ENCODE peak calls at places on chromosomes 6 and 20, in eight cellular contexts. O is fibroblast of lung; G is A549; R is tibial nerve; X is dorsolateral prefrontal cortex; U is neural progenitor cell; K is CD8-positive, alpha-beta T cell; E is lower lobe of right lung. C is an unnamed sample.

GRCh38 chr6:10404799-10405524 is 9.9 kb downstream of the TFAP2A start:
- DNase-seq in R (no peak), K (no peak), G (no peak), U (no peak), O (no peak), X (no peak), E (no peak), C (no peak)

GRCh38 chr20:48722737-48723191 is 105.0 kb downstream of the PREX1 start:
- DNase-seq in R (peak), K (no peak), G (peak), U (no peak), O (peak), E (no peak), X (no peak), C (peak)

GRCh38 chr6:16683524-16684194 is 77.6 kb downstream of the ATXN1 start:
- DNase-seq in E (no peak), O (peak), G (peak), U (no peak), X (no peak), R (peak), K (no peak), C (peak)

GRCh38 chr6:108133594-108134179 is 32.1 kb upstream of the NR2E1 start:
- DNase-seq in X (no peak), G (peak), U (peak), R (no peak), E (peak), K (no peak), O (peak), C (peak)

GRCh38 chr20:33531047-33531877 is 41.4 kb downstream of the CBFA2T2 start:
- DNase-seq in E (no peak), O (peak), X (no peak), R (no peak), G (no peak), K (no peak), U (peak), C (no peak)

GRCh38 chr20:36848078-36848660 is 27.8 kb upstream of the TLDC2 start:
- DNase-seq in U (no peak), E (no peak), K (no peak), R (peak), O (peak), X (no peak), G (peak), C (peak)

GRCh38 chr6:169528755-169529154 is 173.1 kb downstream of the WDR27 start:
- DNase-seq in X (no peak), U (no peak), G (no peak), R (no peak), O (no peak), K (no peak), E (no peak), C (no peak)

GRCh38 chr6:156720739-156721714 is 56.2 kb upstream of the ARID1B start:
- DNase-seq in O (no peak), X (no peak), G (peak), R (no peak), U (peak), E (peak), K (no peak), C (no peak)

GRCh38 chr20:9374480-9374879 is 139.9 kb upstream of the LAMP5 start:
- DNase-seq in X (no peak), E (no peak), U (no peak), G (no peak), K (no peak), O (peak), R (no peak), C (no peak)

DNA sequence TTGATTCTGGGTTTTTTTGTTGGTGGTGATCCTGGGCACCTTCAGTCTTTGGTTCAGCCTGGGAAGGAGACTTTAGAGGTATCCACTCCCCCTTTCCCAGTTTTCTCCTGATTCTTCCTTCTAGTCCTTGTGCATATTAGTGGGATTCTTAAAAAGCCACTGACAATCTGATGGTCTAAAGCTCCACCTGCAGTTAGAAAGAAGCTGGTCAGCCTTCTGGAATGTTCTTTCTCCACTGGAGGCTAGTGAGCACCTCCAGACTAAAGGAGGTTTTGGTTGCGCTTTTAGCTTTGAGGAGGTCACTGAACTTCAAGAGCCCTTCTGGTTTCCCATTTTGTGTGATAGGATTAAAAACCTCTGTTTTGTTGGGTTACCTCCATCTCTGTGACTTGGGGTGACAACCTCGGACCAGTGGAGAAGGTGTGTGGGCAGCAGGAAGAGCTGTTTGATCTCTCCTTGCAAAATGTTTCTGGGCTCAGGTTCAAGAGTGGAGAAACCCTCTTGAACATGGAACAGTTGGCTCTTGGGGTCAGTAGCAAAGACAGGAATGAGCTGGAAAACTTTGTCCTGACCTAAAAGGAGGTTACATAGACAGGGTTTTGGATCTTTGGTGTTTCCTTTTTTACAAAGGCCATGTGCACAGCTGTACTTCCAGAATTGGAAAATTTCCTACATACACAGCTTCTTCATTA is 29.0 kb downstream of the JARID2 start:
- DNase-seq in K (no peak), E (no peak), X (no peak), U (no peak), R (peak), G (no peak), O (peak), C (no peak)
- TF ChIP-seq CTCF in K (no peak), E (no peak), X (no peak), U (no peak), R (no peak), G (no peak), O (peak), C (peak)

DNA sequence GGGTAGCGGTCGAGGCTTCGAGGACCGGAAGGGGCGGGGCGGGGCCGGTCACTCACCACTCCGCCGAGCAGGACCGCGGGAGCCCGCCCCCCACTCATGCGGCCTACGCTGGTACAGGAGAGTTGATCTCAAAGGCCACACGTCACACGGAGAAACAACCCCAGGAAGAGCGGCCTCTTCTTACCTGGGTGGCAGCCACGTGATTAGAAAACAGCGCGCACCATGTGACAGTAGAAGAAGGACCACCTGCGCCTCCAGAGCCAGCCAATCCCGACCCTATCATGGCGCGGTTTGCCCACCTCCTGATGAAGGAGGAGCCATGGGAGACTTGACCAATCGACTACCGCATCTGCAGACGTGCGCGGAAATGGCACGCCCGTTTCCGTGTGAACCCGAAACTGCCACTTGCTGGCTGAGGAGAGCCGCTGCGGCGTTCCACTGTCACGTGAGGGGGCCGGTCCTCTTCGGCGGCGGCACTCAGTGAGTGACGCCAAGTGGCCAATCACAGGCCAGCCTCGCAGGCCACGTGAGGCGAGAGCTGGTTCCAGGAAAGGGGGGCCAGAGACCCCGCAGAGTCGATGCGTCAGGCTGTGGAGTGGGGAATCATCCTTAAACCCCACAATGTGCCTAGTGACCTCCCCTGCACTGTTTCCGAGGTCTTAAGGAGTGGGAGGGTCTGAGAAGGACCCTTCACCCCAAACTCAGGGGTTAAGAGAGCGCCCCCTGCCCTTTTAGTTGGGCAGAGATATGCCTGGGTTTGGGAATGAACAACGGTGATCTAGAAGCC is at the start of gene CUTA:
- DNase-seq in U (peak), G (peak), K (peak), O (peak), E (peak), R (peak), X (peak), C (peak)
- TF ChIP-seq CTCF in U (peak), G (peak), K (peak), O (peak), E (peak), R (peak), X (peak), C (no peak)

GRCh38 chr20:1118336-1119127 is at the start of gene PSMF1:
- DNase-seq in G (peak), E (peak), K (peak), R (peak), O (peak), X (peak), U (peak), C (peak)
- TF ChIP-seq CTCF in G (no peak), E (no peak), K (no peak), R (peak), O (no peak), X (peak), U (no peak), C (peak)

GRCh38 chr20:50227506-50227905 is 36.9 kb downstream of the CEBPB start:
- DNase-seq in U (no peak), X (no peak), R (no peak), G (no peak), O (no peak), K (no peak), E (no peak), C (no peak)
- TF ChIP-seq CTCF in U (no peak), X (no peak), R (no peak), G (no peak), O (no peak), K (no peak), E (no peak), C (no peak)